ENCODE peak calls at places on chromosomes 12 and 14, in nine cellular contexts. B is memory B cell, E is BJ, G is choroid plexus epithelial cell, L is germinal center, D is NCI-H2107, C is spleen, F is H7, X is nucleus accumbens. Y is an unnamed sample.

GRCh38 chr12:19244312-19244711 is 114.8 kb downstream of the PLEKHA5 start:
- DNase-seq in X (no peak), E (no peak), D (no peak), C (no peak), L (no peak), G (no peak), B (no peak), F (no peak), Y (no peak)

GRCh38 chr12:113227169-113227568 is 5.9 kb downstream of the TPCN1 start:
- DNase-seq in F (no peak), G (no peak), C (peak), X (peak), D (no peak), E (no peak), L (no peak), B (no peak), Y (no peak)

GRCh38 chr14:44109041-44109440 is 398.0 kb downstream of the FSCB start:
- DNase-seq in D (no peak), X (no peak), L (no peak), G (no peak), F (no peak), E (no peak), B (no peak), C (no peak), Y (no peak)

GRCh38 chr12:84696281-84696680 is 216.3 kb downstream of the SLC6A15 start:
- DNase-seq in L (no peak), X (no peak), D (no peak), F (no peak), B (no peak), G (no peak), E (peak), C (no peak), Y (no peak)

GRCh38 chr14:63448841-63449240 is 94.3 kb downstream of the PPP2R5E start:
- DNase-seq in D (no peak), C (no peak), E (no peak), L (no peak), X (no peak), B (no peak), F (no peak), G (no peak), Y (no peak)

GRCh38 chr12:1603621-1604020 is 9.2 kb upstream of the FBXL14 start:
- DNase-seq in F (no peak), B (no peak), G (no peak), E (no peak), X (no peak), D (no peak), L (no peak), C (no peak), Y (no peak)

GRCh38 chr12:123329799-123330198 is 34.8 kb downstream of the SBNO1 start:
- DNase-seq in C (no peak), F (no peak), B (no peak), D (no peak), E (no peak), G (no peak), X (no peak), L (no peak), Y (no peak)

GRCh38 chr12:104434129-104434528 is 22.6 kb upstream of the CHST11 start:
- DNase-seq in C (no peak), L (no peak), E (no peak), D (no peak), G (no peak), X (no peak), B (no peak), F (no peak), Y (no peak)

GRCh38 chr14:68692216-68692615 is 100.7 kb downstream of the ZFP36L1 start:
- DNase-seq in L (no peak), C (no peak), E (no peak), B (no peak), F (no peak), X (no peak), D (no peak), G (no peak), Y (no peak)

GRCh38 chr12:46562625-46563228 is 190.2 kb upstream of the SLC38A2 start:
- DNase-seq in F (no peak), L (no peak), D (no peak), B (no peak), C (no peak), E (no peak), X (no peak), G (peak), Y (no peak)

GRCh38 chr14:25197885-25198284 is 147.9 kb upstream of the STXBP6 start:
- DNase-seq in G (no peak), D (no peak), E (no peak), B (no peak), C (no peak), L (no peak), X (no peak), F (no peak), Y (no peak)

GRCh38 chr12:92971869-92972524 is 42.9 kb upstream of the EEA1 start:
- DNase-seq in D (no peak), E (peak), F (no peak), G (peak), X (no peak), B (no peak), C (no peak), L (no peak), Y (no peak)

GRCh38 chr14:34299360-34299759 is 162.7 kb downstream of the SPTSSA start:
- DNase-seq in X (no peak), G (no peak), C (no peak), F (peak), E (no peak), D (no peak), B (no peak), L (no peak), Y (no peak)

GRCh38 chr12:128820723-128821432 is 2.9 kb downstream of the SLC15A4 start:
- DNase-seq in B (peak), G (peak), X (peak), F (no peak), L (peak), D (no peak), C (peak), E (no peak), Y (no peak)

GRCh38 chr12:3182426-3182825 is 105.2 kb downstream of the TSPAN9 start:
- DNase-seq in G (no peak), D (no peak), L (no peak), X (no peak), B (no peak), C (no peak), F (no peak), E (no peak), Y (no peak)

GRCh38 chr12:113868365-113868764 is 97.8 kb downstream of the RBM19 start:
- DNase-seq in C (no peak), F (no peak), X (no peak), D (no peak), E (no peak), B (no peak), G (no peak), L (no peak), Y (no peak)

GRCh38 chr12:1108276-1108675 is 117.3 kb downstream of the ERC1 start:
- DNase-seq in L (peak), E (no peak), D (no peak), X (no peak), G (no peak), F (no peak), B (peak), C (no peak), Y (no peak)

GRCh38 chr12:132279184-132279889 is 50.1 kb downstream of the GALNT9 start:
- DNase-seq in B (no peak), G (peak), F (peak), C (no peak), D (no peak), E (no peak), L (no peak), X (no peak), Y (no peak)

GRCh38 chr14:103385153-103385993 is at the start of gene MARK3:
- DNase-seq in G (peak), F (peak), D (peak), B (peak), L (peak), C (peak), E (peak), X (peak), Y (peak)

GRCh38 chr12:62540354-62540753 is 73.7 kb downstream of the MON2 start:
- DNase-seq in D (no peak), C (no peak), F (no peak), L (no peak), B (no peak), X (no peak), G (no peak), E (no peak), Y (no peak)

GRCh38 chr12:110582286-110583136 is 607 bp downstream of the PPTC7 start:
- DNase-seq in X (peak), E (no peak), B (peak), G (peak), F (peak), C (peak), D (no peak), L (peak), Y (no peak)

GRCh38 chr12:20367731-20368652 is at the start of gene PDE3A:
- DNase-seq in X (peak), D (no peak), F (peak), L (no peak), E (no peak), G (peak), C (peak), B (no peak), Y (no peak)

GRCh38 chr14:100679707-100680438 is 46.8 kb upstream of the DLK1 start:
- DNase-seq in B (no peak), C (peak), F (no peak), E (peak), L (no peak), X (no peak), G (peak), D (no peak), Y (no peak)

GRCh38 chr12:124687695-124688301 is 120.4 kb upstream of the NCOR2 start:
- DNase-seq in B (no peak), L (no peak), X (peak), C (no peak), F (no peak), E (no peak), G (peak), D (peak), Y (peak)

GRCh38 chr14:105488781-105489606 is 2.1 kb upstream of the TEDC1 start:
- DNase-seq in X (no peak), D (no peak), L (no peak), F (no peak), G (no peak), B (no peak), C (no peak), E (no peak), Y (no peak)

GRCh38 chr12:12432373-12432772 is 75.5 kb downstream of the BORCS5 start:
- DNase-seq in X (no peak), E (peak), G (peak), B (no peak), C (no peak), L (no peak), D (no peak), F (no peak), Y (no peak)

GRCh38 chr14:100609331-100609870 is 22.2 kb upstream of the BEGAIN start:
- DNase-seq in G (no peak), C (no peak), L (no peak), E (no peak), X (no peak), B (no peak), D (no peak), F (peak), Y (no peak)

GRCh38 chr14:36478782-36479181 is 41.2 kb downstream of the NKX2-1 start:
- DNase-seq in X (no peak), F (no peak), L (no peak), D (no peak), E (no peak), G (no peak), C (no peak), B (no peak), Y (no peak)

GRCh38 chr14:103507751-103508150 is 14.9 kb downstream of the CKB start:
- DNase-seq in X (peak), F (peak), G (no peak), D (no peak), B (no peak), E (no peak), L (no peak), C (no peak), Y (no peak)

GRCh38 chr12:107917912-107918800 is 143.7 kb downstream of the ASCL4 start:
- DNase-seq in G (peak), E (no peak), X (peak), C (no peak), F (peak), B (peak), L (peak), D (peak), Y (peak)